ENCODE peak calls at places on chromosomes 7 and 10, in six cellular contexts. V, C, Y, A, Z and N are unnamed samples.

GRCh38 chr7:98223898-98224700 is 12.9 kb downstream of the BHLHA15 start:
- DNase-seq in V (no peak), Y (no peak), A (no peak), Z (no peak), C (no peak), N (no peak)

GRCh38 chr10:83606275-83606674 is 533.0 kb upstream of the GHITM start:
- DNase-seq in C (no peak), Z (no peak), V (no peak), Y (no peak), A (no peak), N (no peak)

GRCh38 chr7:27212587-27213149 is 12.8 kb upstream of the HOXA13 start:
- DNase-seq in C (no peak), Y (no peak), V (no peak), Z (no peak), A (no peak), N (no peak)

GRCh38 chr7:93551063-93551895 is 23.2 kb downstream of the CALCR start:
- DNase-seq in V (no peak), A (no peak), Y (no peak), Z (no peak), C (no peak), N (no peak)

GRCh38 chr7:138029941-138030340 is 28.1 kb upstream of the CREB3L2 start:
- DNase-seq in A (no peak), V (no peak), C (no peak), Y (no peak), Z (no peak), N (no peak)

GRCh38 chr7:80900583-80901576 is 18.0 kb downstream of the SEMA3C start:
- DNase-seq in V (no peak), A (no peak), Y (no peak), C (no peak), Z (no peak), N (no peak)

GRCh38 chr7:29017666-29018065 is 59.5 kb upstream of the TRIL start:
- DNase-seq in V (no peak), Y (no peak), C (no peak), A (peak), Z (no peak), N (no peak)

GRCh38 chr7:137454169-137455166 is 110.9 kb upstream of the PTN start:
- DNase-seq in V (no peak), Z (no peak), Y (no peak), C (no peak), A (no peak), N (peak)

GRCh38 chr10:108521827-108522503 is 1357.5 kb upstream of the SORCS1 start:
- DNase-seq in Z (no peak), C (no peak), A (no peak), V (no peak), Y (no peak), N (no peak)

GRCh38 chr10:72164617-72165016 is 51.2 kb upstream of the ANAPC16 start:
- DNase-seq in Z (no peak), Y (no peak), C (no peak), A (no peak), V (no peak), N (no peak)